ENCODE peak calls at places on chromosomes 1 and 21, in eight cellular contexts. V, N, K, P, H, C, I and O are unnamed samples.

GRCh38 chr1:40818264-40818961 is 34.8 kb downstream of the KCNQ4 start:
- DNase-seq in V (no peak), N (peak), K (peak), P (peak), H (peak), C (peak), I (peak), O (peak)

GRCh38 chr21:39633043-39633442 is 20.3 kb downstream of the B3GALT5 start:
- DNase-seq in V (peak), N (no peak), K (no peak), P (no peak), H (no peak), C (no peak), I (no peak), O (peak)

GRCh38 chr1:119061700-119062099 is 73.6 kb upstream of the TBX15 start:
- DNase-seq in V (no peak), N (no peak), K (no peak), P (no peak), H (no peak), C (no peak), I (no peak), O (no peak)

GRCh38 chr1:173420330-173420806 is 56.8 kb upstream of the PRDX6 start:
- DNase-seq in V (peak), N (peak), K (peak), P (no peak), H (peak), C (peak), I (peak), O (peak)

GRCh38 chr1:145918992-145919939 is 749 bp upstream of the PEX11B start:
- DNase-seq in V (peak), N (peak), K (peak), P (peak), H (no peak), C (peak), I (peak), O (peak)

GRCh38 chr1:231338270-231339128 is at the start of gene SPRTN:
- DNase-seq in V (peak), N (no peak), K (no peak), P (no peak), H (no peak), C (peak), I (no peak), O (no peak)

GRCh38 chr1:41387667-41388091 is 26.4 kb downstream of the FOXO6 start:
- DNase-seq in V (no peak), N (peak), K (peak), P (no peak), H (no peak), C (no peak), I (peak), O (peak)

GRCh38 chr1:78606274-78606673 is 14.0 kb upstream of the IFI44L start:
- DNase-seq in V (no peak), N (no peak), K (no peak), P (no peak), H (no peak), C (no peak), I (no peak), O (no peak)

GRCh38 chr1:53381790-53382401 is 54.0 kb upstream of the LRP8 start:
- DNase-seq in V (peak), N (no peak), K (no peak), P (no peak), H (no peak), C (no peak), I (no peak), O (no peak)

GRCh38 chr21:15592271-15592860 is 137.4 kb upstream of the USP25 start:
- DNase-seq in V (peak), N (no peak), K (no peak), P (no peak), H (no peak), C (peak), I (peak), O (no peak)

DNA sequence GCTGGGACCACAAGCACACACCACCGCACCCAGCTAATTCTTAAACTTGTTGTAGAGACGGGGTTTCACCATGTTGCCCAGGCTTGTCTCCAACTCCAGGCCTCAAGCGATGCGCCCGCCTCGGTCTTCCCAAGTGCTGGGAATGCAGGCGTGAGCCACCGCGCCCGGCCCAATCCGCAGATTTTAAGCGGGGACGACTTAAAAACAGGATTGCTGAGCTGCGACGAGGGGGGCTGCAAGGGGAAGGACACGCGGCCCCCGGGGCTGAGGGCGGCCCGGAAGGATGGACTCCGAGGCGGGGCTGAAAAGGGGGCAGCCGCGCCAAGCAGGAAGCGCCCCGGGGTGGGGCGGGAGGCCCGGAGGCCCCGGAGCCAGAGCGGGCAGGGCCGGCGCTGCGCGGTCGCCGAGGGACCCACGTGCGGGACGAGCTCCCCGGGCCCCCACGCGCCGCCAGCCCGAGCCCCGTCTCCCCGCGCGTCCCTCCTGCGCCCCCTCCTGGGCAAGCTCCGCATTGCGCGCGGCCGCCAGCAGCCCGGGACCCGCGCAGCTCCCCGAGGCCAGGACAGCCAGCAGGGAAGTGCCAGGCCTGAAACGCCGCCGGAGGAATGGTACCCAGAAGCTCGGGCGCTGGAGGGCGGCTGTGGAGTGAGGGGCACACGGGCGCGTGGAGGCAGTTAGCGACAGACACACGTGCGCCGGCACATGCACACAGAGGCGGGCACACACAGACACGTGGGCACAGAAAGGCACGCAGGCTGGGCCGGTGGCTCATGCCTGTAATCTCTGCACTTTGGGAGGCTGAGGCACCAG is 5.5 kb upstream of the PRKCZ start:
- DNase-seq in V (peak), N (peak), K (peak), P (peak), H (peak), C (peak), I (peak), O (peak)
- H3K4me3 ChIP-seq in V (peak), N (peak), K (no peak), P (no peak), H (no peak), C (no peak), I (no peak), O (no peak)

GRCh38 chr1:11982010-11982392 is 1.8 kb downstream of the MFN2 start:
- DNase-seq in V (peak), N (no peak), K (no peak), P (no peak), H (no peak), C (peak), I (no peak), O (no peak)
- H3K4me3 ChIP-seq in V (no peak), N (peak), K (no peak), P (no peak), H (no peak), C (no peak), I (no peak), O (no peak)

GRCh38 chr1:35129080-35129479 is 49.9 kb downstream of the ZMYM1 start:
- DNase-seq in V (no peak), N (no peak), K (no peak), P (no peak), H (no peak), C (no peak), I (no peak), O (no peak)
- H3K4me3 ChIP-seq in V (no peak), N (no peak), K (no peak), P (no peak), H (no peak), C (no peak), I (no peak), O (no peak)

DNA sequence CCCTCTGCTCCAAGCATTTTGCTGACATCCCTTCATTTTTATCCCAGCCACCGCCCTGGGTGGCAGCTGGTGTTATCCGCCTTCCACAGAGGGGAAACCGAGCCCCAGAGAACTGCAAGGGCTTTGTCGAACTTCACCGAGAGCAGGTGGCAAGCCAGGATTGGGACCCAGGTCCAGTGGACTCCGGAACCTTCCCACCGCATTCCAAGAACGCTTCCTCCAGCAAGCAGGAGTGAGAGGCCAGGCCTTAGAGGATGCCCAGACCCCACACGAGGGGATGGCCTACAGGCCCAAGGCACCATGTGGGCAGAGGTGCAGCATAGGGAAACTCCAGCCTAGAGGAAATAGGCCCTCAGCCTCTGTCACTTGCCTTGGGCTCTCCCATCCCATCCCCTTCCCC is 90.7 kb downstream of the EPHB2 start:
- DNase-seq in V (no peak), N (no peak), K (no peak), P (no peak), H (no peak), C (no peak), I (no peak), O (no peak)
- H3K4me3 ChIP-seq in V (no peak), N (no peak), K (no peak), P (no peak), H (no peak), C (no peak), I (no peak), O (no peak)